ENCODE peak calls at places on chromosomes 4 and X, in eight cellular contexts. T, V, H, M, K, G, O and J are unnamed samples.

GRCh38 chr4:103144926-103145325 is 45.3 kb upstream of the BDH2 start:
- DNase-seq in M (no peak), H (no peak), K (no peak), V (no peak), O (no peak), G (no peak), T (no peak), J (no peak)

GRCh38 chrX:39652336-39652735 is 445.4 kb downstream of the BCOR start:
- DNase-seq in M (no peak), G (no peak), K (peak), O (no peak), T (no peak), V (no peak), H (no peak), J (no peak)

GRCh38 chrX:46251755-46252154 is 293.5 kb downstream of the ZNF674 start:
- DNase-seq in G (no peak), T (peak), M (no peak), K (no peak), H (no peak), V (no peak), O (no peak), J (no peak)

GRCh38 chr4:150656882-150657281 is 74.9 kb downstream of the MAB21L2 start:
- DNase-seq in T (no peak), O (no peak), K (peak), H (no peak), M (no peak), G (no peak), V (no peak), J (no peak)

GRCh38 chr4:14827111-14827510 is 175.2 kb upstream of the CPEB2 start:
- DNase-seq in K (no peak), G (no peak), H (no peak), M (no peak), V (no peak), O (no peak), T (no peak), J (no peak)

GRCh38 chrX:47752685-47753084 is 84.0 kb upstream of the ZNF81 start:
- DNase-seq in H (no peak), K (no peak), O (no peak), G (no peak), M (no peak), T (no peak), V (no peak), J (no peak)

GRCh38 chrX:27445438-27445837 is 17.7 kb downstream of the PPP4R3C start:
- DNase-seq in T (no peak), K (no peak), M (no peak), G (no peak), O (no peak), V (no peak), H (no peak), J (no peak)

GRCh38 chr4:125891597-125892258 is 577.0 kb downstream of the FAT4 start:
- DNase-seq in G (no peak), M (no peak), K (no peak), V (no peak), H (no peak), O (no peak), T (peak), J (no peak)

GRCh38 chr4:29311231-29311630 is 1408.9 kb upstream of the PCDH7 start:
- DNase-seq in G (no peak), V (no peak), H (no peak), T (no peak), O (no peak), M (no peak), K (no peak), J (no peak)

GRCh38 chr4:52588771-52589591 is 70.1 kb downstream of the USP46 start:
- DNase-seq in T (peak), H (no peak), O (no peak), M (no peak), G (no peak), V (no peak), K (peak), J (no peak)

GRCh38 chr4:13543091-13543581 is 1.2 kb downstream of the NKX3-2 start:
- DNase-seq in M (peak), T (no peak), O (no peak), V (no peak), G (no peak), H (no peak), K (no peak), J (no peak)

GRCh38 chr4:142345909-142346308 is 500.2 kb downstream of the INPP4B start:
- DNase-seq in K (no peak), V (no peak), G (no peak), T (no peak), O (no peak), H (no peak), M (no peak), J (no peak)

GRCh38 chrX:40068048-40068447 is 29.7 kb downstream of the BCOR start:
- DNase-seq in M (no peak), T (peak), K (peak), V (no peak), H (no peak), G (no peak), O (no peak), J (no peak)

GRCh38 chrX:10636337-10636736 is 16.0 kb upstream of the MID1 start:
- DNase-seq in V (no peak), T (peak), O (no peak), K (no peak), G (no peak), H (no peak), M (no peak), J (peak)

GRCh38 chrX:54181196-54181953 is 1.7 kb downstream of the FAM120C start:
- DNase-seq in T (peak), M (no peak), K (peak), G (no peak), O (no peak), H (no peak), V (no peak), J (no peak)

GRCh38 chr4:12933760-12934221 is 550.3 kb downstream of the RAB28 start:
- DNase-seq in O (no peak), G (no peak), H (no peak), K (no peak), T (no peak), M (no peak), V (no peak), J (no peak)

GRCh38 chrX:9379697-9380551 is 84.9 kb upstream of the TBL1X start:
- DNase-seq in O (no peak), T (no peak), G (no peak), M (no peak), K (no peak), H (no peak), V (no peak), J (no peak)

GRCh38 chrX:120457766-120458180 is 11.3 kb downstream of the LAMP2 start:
- DNase-seq in M (no peak), O (no peak), H (no peak), G (no peak), V (no peak), T (peak), K (peak), J (no peak)

GRCh38 chr4:1202526-1203378 is 30.4 kb upstream of the SPON2 start:
- DNase-seq in G (no peak), M (peak), O (no peak), V (peak), K (no peak), H (no peak), T (no peak), J (no peak)

GRCh38 chr4:96974295-96974694 is 1134.4 kb downstream of the PDHA2 start:
- DNase-seq in V (no peak), H (no peak), K (no peak), T (no peak), O (no peak), M (no peak), G (no peak), J (no peak)